ENCODE peak calls at places on chromosomes 2 and 18, in five cellular contexts. V is psoas muscle, R is adrenal gland, M is colonic mucosa, A is brain microvascular endothelial cell. I is an unnamed sample.

GRCh38 chr2:214184461-214184860 is 226.4 kb upstream of the VWC2L start:
- DNase-seq in V (no peak), R (no peak), M (no peak), A (no peak), I (no peak)

GRCh38 chr2:95015261-95015918 is 10.1 kb upstream of the MAL start:
- DNase-seq in V (no peak), R (no peak), M (no peak), A (no peak), I (no peak)

GRCh38 chr2:25401307-25402021 is 59.7 kb upstream of the DNMT3A start:
- DNase-seq in V (no peak), R (no peak), M (no peak), A (no peak), I (no peak)

GRCh38 chr18:80147037-80147417 is 38.0 kb downstream of the ADNP2 start:
- DNase-seq in V (no peak), R (no peak), M (no peak), A (no peak), I (no peak)

GRCh38 chr2:2563309-2563860 is 232.3 kb upstream of the MYT1L start:
- DNase-seq in V (no peak), R (no peak), M (no peak), A (no peak), I (no peak)

GRCh38 chr2:159126653-159127052 is 158.2 kb downstream of the TANC1 start:
- DNase-seq in V (no peak), R (no peak), M (no peak), A (peak; percentile 91), I (no peak)

GRCh38 chr2:46181789-46182530 is 115.2 kb upstream of the EPAS1 start:
- DNase-seq in V (no peak), R (no peak), M (no peak), A (no peak), I (no peak)

GRCh38 chr2:816278-816677 is 134.4 kb upstream of the SNTG2 start:
- DNase-seq in V (no peak), R (no peak), M (no peak), A (no peak), I (no peak)

GRCh38 chr2:39394427-39395002 is 42.6 kb downstream of the MAP4K3 start:
- DNase-seq in V (no peak), R (no peak), M (no peak), A (no peak), I (no peak)

GRCh38 chr2:104857262-104858221 is 3.6 kb downstream of the POU3F3 start:
- DNase-seq in V (no peak), R (no peak), M (no peak), A (no peak), I (no peak)

GRCh38 chr18:24514439-24514838 is 54.0 kb downstream of the HRH4 start:
- DNase-seq in V (no peak), R (no peak), M (no peak), A (peak; percentile 67), I (no peak)

GRCh38 chr18:2102022-2102421 is 469.3 kb downstream of the METTL4 start:
- DNase-seq in V (no peak), R (no peak), M (no peak), A (no peak), I (no peak)

GRCh38 chr18:59516356-59517155 is 157.5 kb upstream of the LMAN1 start:
- DNase-seq in V (no peak), R (peak; percentile 84), M (no peak), A (peak; percentile 90), I (no peak)

GRCh38 chr18:8783335-8783993 is 78.1 kb downstream of the MTCL1 start:
- DNase-seq in V (no peak), R (no peak), M (no peak), A (no peak), I (no peak)

GRCh38 chr2:158781562-158781961 is 13.6 kb upstream of the DAPL1 start:
- DNase-seq in V (no peak), R (no peak), M (no peak), A (peak; percentile 41), I (no peak)

GRCh38 chr2:234725528-234726264 is 226.1 kb upstream of the SH3BP4 start:
- DNase-seq in V (no peak), R (no peak), M (peak; percentile 62), A (peak; percentile 25), I (no peak)

GRCh38 chr2:180099308-180099707 is 92.2 kb upstream of the CWC22 start:
- DNase-seq in V (no peak), R (no peak), M (no peak), A (no peak), I (no peak)

GRCh38 chr2:46200861-46201605 is 96.2 kb upstream of the EPAS1 start:
- DNase-seq in V (no peak), R (no peak), M (no peak), A (no peak), I (no peak)

GRCh38 chr2:220334210-220334609 is 706.8 kb downstream of the SLC4A3 start:
- DNase-seq in V (no peak), R (no peak), M (no peak), A (no peak), I (no peak)

GRCh38 chr2:205883965-205884364 is 201.7 kb downstream of the NRP2 start:
- DNase-seq in V (no peak), R (no peak), M (no peak), A (no peak), I (no peak)

GRCh38 chr2:119198267-119198840 is 25.3 kb upstream of the STEAP3 start:
- DNase-seq in V (no peak), R (no peak), M (no peak), A (peak; percentile 61), I (no peak)

GRCh38 chr2:26086155-26086634 is 52.3 kb downstream of the RAB10 start:
- DNase-seq in V (no peak), R (no peak), M (no peak), A (peak; percentile 24), I (peak; percentile 41)

GRCh38 chr2:207727256-207727655 is 15.8 kb downstream of the CCNYL1 start:
- DNase-seq in V (no peak), R (no peak), M (no peak), A (no peak), I (no peak)

GRCh38 chr2:226693521-226693920 is 106.1 kb downstream of the IRS1 start:
- DNase-seq in V (no peak), R (no peak), M (no peak), A (no peak), I (no peak)

GRCh38 chr2:217185265-217185995 is 325.6 kb upstream of the TNP1 start:
- DNase-seq in V (no peak), R (no peak), M (no peak), A (no peak), I (no peak)

GRCh38 chr2:85867121-85867520 is 21.7 kb downstream of the ST3GAL5 start:
- DNase-seq in V (no peak), R (no peak), M (no peak), A (no peak), I (no peak)

GRCh38 chr2:178764097-178764496 is 43.1 kb downstream of the TTN start:
- DNase-seq in V (no peak), R (no peak), M (no peak), A (no peak), I (no peak)

GRCh38 chr2:118830886-118831285 is 16.6 kb downstream of the EN1 start:
- DNase-seq in V (no peak), R (no peak), M (no peak), A (no peak), I (no peak)

GRCh38 chr2:97267411-97268074 is 154.6 kb downstream of the ANKRD36 start:
- DNase-seq in V (peak; percentile 43), R (peak; percentile 20), M (peak; percentile 18), A (no peak), I (no peak)

GRCh38 chr2:23926289-23926749 is 604 bp downstream of the ATAD2B start:
- DNase-seq in V (peak; percentile 73), R (peak; percentile 48), M (peak; percentile 45), A (no peak), I (no peak)

GRCh38 chr2:176447616-176448015 is 178.4 kb downstream of the MTX2 start:
- DNase-seq in V (no peak), R (no peak), M (no peak), A (no peak), I (no peak)

GRCh38 chr2:133377021-133377481 is 191.2 kb downstream of the NCKAP5 start:
- DNase-seq in V (no peak), R (no peak), M (no peak), A (no peak), I (peak; percentile 72)

GRCh38 chr2:231463698-231464575 is at the start of gene NCL:
- DNase-seq in V (peak; percentile 93), R (peak; percentile 88), M (peak; percentile 83), A (peak; percentile 72), I (peak; percentile 86)

GRCh38 chr2:31266804-31267203 is 32.9 kb downstream of the EHD3 start:
- DNase-seq in V (no peak), R (no peak), M (no peak), A (no peak), I (no peak)

GRCh38 chr2:75920721-75921551 is 210.2 kb upstream of the GCFC2 start:
- DNase-seq in V (no peak), R (no peak), M (no peak), A (no peak), I (no peak)

GRCh38 chr18:25843791-25844190 is 246.6 kb downstream of the SS18 start:
- DNase-seq in V (no peak), R (no peak), M (no peak), A (no peak), I (no peak)

GRCh38 chr18:12278765-12279682 is 24.9 kb downstream of the CIDEA start:
- DNase-seq in V (peak; percentile 83), R (peak; percentile 50), M (peak; percentile 53), A (peak; percentile 95), I (peak; percentile 83)

GRCh38 chr18:681985-682384 is 24.5 kb downstream of the TYMS start:
- DNase-seq in V (no peak), R (no peak), M (no peak), A (no peak), I (no peak)
- H3K27me3 ChIP-seq in V (no peaks in the 10 kb centered on the region), R (no peaks in the 10 kb centered on the region), M (no peaks in the 10 kb centered on the region), A (no peaks in the 10 kb centered on the region), I (no peaks in the 10 kb centered on the region)

GRCh38 chr2:239319261-239319661 is 81.6 kb downstream of the HDAC4 start:
- DNase-seq in V (peak; percentile 86), R (peak; percentile 77), M (peak; percentile 51), A (peak; percentile 41), I (no peak)
- H3K4me3 ChIP-seq in V (peak overlapping the region; percentile 56), R (no peak overlapping the region), M (no peak overlapping the region), A (peak overlapping the region; percentile 45), I (no peak overlapping the region)

GRCh38 chr2:36376992-36377738 is 21.6 kb downstream of the CRIM1 start:
- DNase-seq in V (peak; percentile 45), R (no peak), M (peak; percentile 79), A (no peak), I (no peak)
- H3K27me3 ChIP-seq in V (no peaks in the 10 kb centered on the region), R (no peaks in the 10 kb centered on the region), M (no peaks in the 10 kb centered on the region), A (no peaks in the 10 kb centered on the region), I (no peaks in the 10 kb centered on the region)

DNA sequence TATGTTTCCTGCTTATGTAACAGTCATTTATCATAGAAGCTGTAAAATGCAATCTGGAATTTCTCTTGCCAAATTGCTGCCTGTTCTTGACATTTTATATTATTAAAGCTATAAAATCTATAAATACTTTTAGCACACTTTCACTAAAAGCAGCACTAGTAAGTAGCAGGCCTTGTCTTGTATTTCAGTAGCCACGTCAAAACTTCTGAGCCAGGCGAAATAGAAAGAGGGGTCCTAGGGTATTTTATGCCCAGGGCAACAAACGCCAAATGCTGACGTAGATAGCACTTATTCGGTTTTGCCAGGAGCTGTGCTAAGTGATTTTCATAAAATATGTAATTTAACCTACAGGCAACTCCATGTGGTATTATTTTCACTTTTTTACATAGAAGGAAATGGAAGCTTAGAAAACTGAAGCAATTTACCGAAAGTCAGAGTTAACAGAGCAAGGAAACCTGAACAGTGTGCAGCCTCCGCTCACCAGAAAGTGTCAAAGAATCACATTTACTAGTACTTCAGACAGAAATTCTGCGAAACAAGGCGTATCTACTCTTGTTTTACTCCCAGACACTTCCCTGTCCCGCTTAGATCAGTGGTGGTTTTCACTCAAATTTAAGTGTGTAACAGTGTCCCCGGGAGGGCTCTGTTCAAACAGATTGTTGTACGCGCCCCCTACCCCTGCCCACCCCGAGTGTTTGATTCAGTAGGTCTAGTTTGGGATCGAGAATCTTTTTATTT is 1.1 kb upstream of the CYP20A1 start:
- DNase-seq in V (no peak), R (no peak), M (no peak), A (no peak), I (no peak)
- H3K4me3 ChIP-seq in V (peak overlapping the region; percentile 79), R (no peak overlapping the region), M (no peak overlapping the region), A (peak overlapping the region; percentile 87), I (no peak overlapping the region)